ENCODE peak calls at places on chromosomes 4 and X, in eight cellular contexts. One of them, this sample, is unnamed.

GRCh38 chr4:143382539-143382938 is 45.9 kb downstream of the GAB1 start:
- DNase-seq in fibroblast of lung: peak; percentile 59
- DNase-seq in heart left ventricle: no peak
- DNase-seq in AG04450: no peak
- DNase-seq in fibroblast of villous mesenchyme: peak; percentile 50
- DNase-seq in upper lobe of right lung: no peak
- DNase-seq in CD4-positive, alpha-beta T cell: no peak
- DNase-seq in lower lobe of right lung: no peak
- DNase-seq in this sample: no peak

GRCh38 chr4:11546391-11547160 is 117.9 kb upstream of the HS3ST1 start:
- DNase-seq in fibroblast of lung: no peak
- DNase-seq in heart left ventricle: no peak
- DNase-seq in AG04450: no peak
- DNase-seq in fibroblast of villous mesenchyme: no peak
- DNase-seq in upper lobe of right lung: no peak
- DNase-seq in CD4-positive, alpha-beta T cell: no peak
- DNase-seq in lower lobe of right lung: no peak
- DNase-seq in this sample: no peak

GRCh38 chrX:330726-331144 is 12.1 kb upstream of the GTPBP6 start:
- DNase-seq in fibroblast of lung: no peak
- DNase-seq in heart left ventricle: no peak
- DNase-seq in AG04450: no peak
- DNase-seq in fibroblast of villous mesenchyme: no peak
- DNase-seq in upper lobe of right lung: no peak
- DNase-seq in CD4-positive, alpha-beta T cell: no peak
- DNase-seq in lower lobe of right lung: peak; percentile 41
- DNase-seq in this sample: no peak

GRCh38 chr4:123631699-123632098 is 235.1 kb downstream of the SPRY1 start:
- DNase-seq in fibroblast of lung: peak; percentile 32
- DNase-seq in heart left ventricle: no peak
- DNase-seq in AG04450: no peak
- DNase-seq in fibroblast of villous mesenchyme: peak; percentile 47
- DNase-seq in upper lobe of right lung: no peak
- DNase-seq in CD4-positive, alpha-beta T cell: no peak
- DNase-seq in lower lobe of right lung: no peak
- DNase-seq in this sample: peak; percentile 19

GRCh38 chr4:513327-513726 is 14.3 kb downstream of the PIGG start:
- DNase-seq in fibroblast of lung: no peak
- DNase-seq in heart left ventricle: no peak
- DNase-seq in AG04450: no peak
- DNase-seq in fibroblast of villous mesenchyme: no peak
- DNase-seq in upper lobe of right lung: no peak
- DNase-seq in CD4-positive, alpha-beta T cell: no peak
- DNase-seq in lower lobe of right lung: no peak
- DNase-seq in this sample: no peak

GRCh38 chr4:113012776-113013175 is 36.7 kb upstream of the ANK2 start:
- DNase-seq in fibroblast of lung: peak; percentile 10
- DNase-seq in heart left ventricle: no peak
- DNase-seq in AG04450: no peak
- DNase-seq in fibroblast of villous mesenchyme: peak; percentile 19
- DNase-seq in upper lobe of right lung: no peak
- DNase-seq in CD4-positive, alpha-beta T cell: no peak
- DNase-seq in lower lobe of right lung: no peak
- DNase-seq in this sample: no peak

GRCh38 chr4:37243722-37244582 is 591 bp upstream of the NWD2 start:
- DNase-seq in fibroblast of lung: peak; percentile 0
- DNase-seq in heart left ventricle: no peak
- DNase-seq in AG04450: no peak
- DNase-seq in fibroblast of villous mesenchyme: no peak
- DNase-seq in upper lobe of right lung: no peak
- DNase-seq in CD4-positive, alpha-beta T cell: no peak
- DNase-seq in lower lobe of right lung: peak; percentile 29
- DNase-seq in this sample: no peak

GRCh38 chr4:56215901-56216300 is 171.4 kb downstream of the AASDH start:
- DNase-seq in fibroblast of lung: peak; percentile 83
- DNase-seq in heart left ventricle: no peak
- DNase-seq in AG04450: no peak
- DNase-seq in fibroblast of villous mesenchyme: peak; percentile 44
- DNase-seq in upper lobe of right lung: no peak
- DNase-seq in CD4-positive, alpha-beta T cell: no peak
- DNase-seq in lower lobe of right lung: no peak
- DNase-seq in this sample: peak; percentile 60

GRCh38 chrX:107629533-107629909 is 1.2 kb downstream of the PRPS1 start:
- DNase-seq in fibroblast of lung: peak; percentile 39
- DNase-seq in heart left ventricle: no peak
- DNase-seq in AG04450: no peak
- DNase-seq in fibroblast of villous mesenchyme: peak; percentile 40
- DNase-seq in upper lobe of right lung: no peak
- DNase-seq in CD4-positive, alpha-beta T cell: no peak
- DNase-seq in lower lobe of right lung: no peak
- DNase-seq in this sample: peak; percentile 3

GRCh38 chrX:101430457-101431078 is 22.5 kb downstream of the HNRNPH2 start:
- DNase-seq in fibroblast of lung: peak; percentile 63
- DNase-seq in heart left ventricle: no peak
- DNase-seq in AG04450: no peak
- DNase-seq in fibroblast of villous mesenchyme: peak; percentile 66
- DNase-seq in upper lobe of right lung: no peak
- DNase-seq in CD4-positive, alpha-beta T cell: no peak
- DNase-seq in lower lobe of right lung: no peak
- DNase-seq in this sample: no peak

GRCh38 chr4:139099366-139099982 is 77.5 kb downstream of the ELF2 start:
- DNase-seq in fibroblast of lung: peak; percentile 72
- DNase-seq in heart left ventricle: peak; percentile 70
- DNase-seq in AG04450: peak; percentile 63
- DNase-seq in fibroblast of villous mesenchyme: peak; percentile 85
- DNase-seq in upper lobe of right lung: no peak
- DNase-seq in CD4-positive, alpha-beta T cell: peak; percentile 59
- DNase-seq in lower lobe of right lung: no peak
- DNase-seq in this sample: peak; percentile 59

GRCh38 chr4:58465031-58465430 is 1354.8 kb upstream of the IGFBP7 start:
- DNase-seq in fibroblast of lung: no peak
- DNase-seq in heart left ventricle: no peak
- DNase-seq in AG04450: no peak
- DNase-seq in fibroblast of villous mesenchyme: no peak
- DNase-seq in upper lobe of right lung: no peak
- DNase-seq in CD4-positive, alpha-beta T cell: no peak
- DNase-seq in lower lobe of right lung: no peak
- DNase-seq in this sample: no peak

GRCh38 chr4:13524504-13525243 is 19.6 kb downstream of the NKX3-2 start:
- DNase-seq in fibroblast of lung: peak; percentile 73
- DNase-seq in heart left ventricle: no peak
- DNase-seq in AG04450: no peak
- DNase-seq in fibroblast of villous mesenchyme: peak; percentile 17
- DNase-seq in upper lobe of right lung: no peak
- DNase-seq in CD4-positive, alpha-beta T cell: no peak
- DNase-seq in lower lobe of right lung: no peak
- DNase-seq in this sample: no peak

GRCh38 chr4:108529984-108530901 is 90.1 kb upstream of the RPL34 start:
- DNase-seq in fibroblast of lung: no peak
- DNase-seq in heart left ventricle: no peak
- DNase-seq in AG04450: no peak
- DNase-seq in fibroblast of villous mesenchyme: no peak
- DNase-seq in upper lobe of right lung: no peak
- DNase-seq in CD4-positive, alpha-beta T cell: no peak
- DNase-seq in lower lobe of right lung: no peak
- DNase-seq in this sample: no peak

GRCh38 chr4:106986486-106986885 is 49.6 kb downstream of the DKK2 start:
- DNase-seq in fibroblast of lung: peak; percentile 55
- DNase-seq in heart left ventricle: no peak
- DNase-seq in AG04450: no peak
- DNase-seq in fibroblast of villous mesenchyme: peak; percentile 11
- DNase-seq in upper lobe of right lung: no peak
- DNase-seq in CD4-positive, alpha-beta T cell: no peak
- DNase-seq in lower lobe of right lung: no peak
- DNase-seq in this sample: no peak

GRCh38 chr4:134666640-134667039 is 465.1 kb upstream of the PABPC4L start:
- DNase-seq in fibroblast of lung: no peak
- DNase-seq in heart left ventricle: no peak
- DNase-seq in AG04450: no peak
- DNase-seq in fibroblast of villous mesenchyme: no peak
- DNase-seq in upper lobe of right lung: no peak
- DNase-seq in CD4-positive, alpha-beta T cell: no peak
- DNase-seq in lower lobe of right lung: no peak
- DNase-seq in this sample: no peak

GRCh38 chrX:66004928-66005831 is 34.7 kb downstream of the VSIG4 start:
- DNase-seq in fibroblast of lung: no peak
- DNase-seq in heart left ventricle: no peak
- DNase-seq in AG04450: no peak
- DNase-seq in fibroblast of villous mesenchyme: no peak
- DNase-seq in upper lobe of right lung: no peak
- DNase-seq in CD4-positive, alpha-beta T cell: no peak
- DNase-seq in lower lobe of right lung: no peak
- DNase-seq in this sample: no peak

GRCh38 chrX:130091976-130092522 is 18.2 kb downstream of the ELF4 start:
- DNase-seq in fibroblast of lung: no peak
- DNase-seq in heart left ventricle: no peak
- DNase-seq in AG04450: no peak
- DNase-seq in fibroblast of villous mesenchyme: no peak
- DNase-seq in upper lobe of right lung: peak; percentile 80
- DNase-seq in CD4-positive, alpha-beta T cell: peak; percentile 82
- DNase-seq in lower lobe of right lung: peak; percentile 78
- DNase-seq in this sample: no peak

GRCh38 chr4:39054497-39054896 is 7.5 kb upstream of the KLHL5 start:
- DNase-seq in fibroblast of lung: no peak
- DNase-seq in heart left ventricle: no peak
- DNase-seq in AG04450: no peak
- DNase-seq in fibroblast of villous mesenchyme: peak; percentile 7
- DNase-seq in upper lobe of right lung: no peak
- DNase-seq in CD4-positive, alpha-beta T cell: no peak
- DNase-seq in lower lobe of right lung: no peak
- DNase-seq in this sample: no peak

GRCh38 chr4:156598138-156598681 is 373.4 kb downstream of the PDGFC start:
- DNase-seq in fibroblast of lung: peak; percentile 89
- DNase-seq in heart left ventricle: no peak
- DNase-seq in AG04450: peak; percentile 24
- DNase-seq in fibroblast of villous mesenchyme: peak; percentile 68
- DNase-seq in upper lobe of right lung: no peak
- DNase-seq in CD4-positive, alpha-beta T cell: no peak
- DNase-seq in lower lobe of right lung: peak; percentile 26
- DNase-seq in this sample: no peak

GRCh38 chr4:68264875-68265565 is 19.5 kb upstream of the TMPRSS11B start:
- DNase-seq in fibroblast of lung: no peak
- DNase-seq in heart left ventricle: no peak
- DNase-seq in AG04450: no peak
- DNase-seq in fibroblast of villous mesenchyme: no peak
- DNase-seq in upper lobe of right lung: no peak
- DNase-seq in CD4-positive, alpha-beta T cell: no peak
- DNase-seq in lower lobe of right lung: no peak
- DNase-seq in this sample: no peak

DNA sequence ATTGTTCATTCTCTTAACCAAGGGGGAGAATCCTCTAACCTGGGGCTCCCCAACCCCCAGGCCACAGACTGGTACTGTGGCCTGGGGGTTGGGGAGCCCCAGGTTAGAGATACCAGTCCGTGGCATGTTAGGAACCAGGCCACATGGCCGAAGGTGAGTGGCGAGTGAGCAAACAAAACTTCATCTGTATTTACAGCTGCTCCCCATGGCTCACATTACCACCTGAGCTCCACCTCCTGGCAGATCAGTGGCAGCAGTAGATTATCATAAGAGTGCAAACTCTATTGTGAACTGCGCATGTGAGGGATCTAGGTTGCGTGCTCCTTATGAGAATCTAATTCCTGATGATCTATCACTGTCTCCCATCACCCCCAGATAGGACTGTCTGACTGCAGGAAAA is 957.2 kb upstream of the PRKX start:
- DNase-seq in fibroblast of lung: no peak
- DNase-seq in heart left ventricle: no peak
- DNase-seq in AG04450: no peak
- DNase-seq in fibroblast of villous mesenchyme: no peak
- DNase-seq in upper lobe of right lung: no peak
- DNase-seq in CD4-positive, alpha-beta T cell: no peak
- DNase-seq in lower lobe of right lung: no peak
- DNase-seq in this sample: no peak
- TF ChIP-seq CTCF in fibroblast of lung: no peak
- TF ChIP-seq CTCF in heart left ventricle: no peak
- TF ChIP-seq CTCF in AG04450: no peak
- TF ChIP-seq CTCF in fibroblast of villous mesenchyme: no peak
- TF ChIP-seq CTCF in upper lobe of right lung: no peak
- TF ChIP-seq CTCF in CD4-positive, alpha-beta T cell: no peak
- TF ChIP-seq CTCF in lower lobe of right lung: no peak
- TF ChIP-seq CTCF in this sample: no peak

DNA sequence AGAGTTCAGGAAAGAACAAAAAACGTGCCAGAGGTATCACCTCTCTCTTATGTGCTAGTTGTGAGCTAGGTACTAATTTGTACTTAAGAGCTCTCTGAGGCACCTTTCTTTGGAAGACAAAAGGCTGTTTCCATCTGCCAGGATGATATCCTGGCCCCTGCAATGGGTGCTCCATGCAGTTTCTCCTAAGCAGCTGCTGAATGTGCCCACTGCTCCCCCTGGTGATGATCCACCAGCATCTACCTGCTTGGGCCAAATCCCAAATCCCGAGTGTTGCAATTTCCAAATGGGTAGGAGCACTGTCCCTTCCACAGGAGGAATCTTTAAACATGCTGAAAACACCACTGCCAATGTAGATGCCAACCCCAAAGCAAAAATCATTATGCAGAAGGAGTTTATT is 69.4 kb upstream of the C4orf50 start:
- DNase-seq in fibroblast of lung: peak; percentile 11
- DNase-seq in heart left ventricle: no peak
- DNase-seq in AG04450: no peak
- DNase-seq in fibroblast of villous mesenchyme: peak; percentile 16
- DNase-seq in upper lobe of right lung: no peak
- DNase-seq in CD4-positive, alpha-beta T cell: no peak
- DNase-seq in lower lobe of right lung: no peak
- DNase-seq in this sample: peak; percentile 15
- TF ChIP-seq CTCF in fibroblast of lung: no peak
- TF ChIP-seq CTCF in heart left ventricle: peak; percentile 33
- TF ChIP-seq CTCF in AG04450: peak; percentile 42
- TF ChIP-seq CTCF in fibroblast of villous mesenchyme: peak; percentile 36
- TF ChIP-seq CTCF in upper lobe of right lung: peak; percentile 40
- TF ChIP-seq CTCF in CD4-positive, alpha-beta T cell: no peak
- TF ChIP-seq CTCF in lower lobe of right lung: peak; percentile 37
- TF ChIP-seq CTCF in this sample: peak; percentile 19

DNA sequence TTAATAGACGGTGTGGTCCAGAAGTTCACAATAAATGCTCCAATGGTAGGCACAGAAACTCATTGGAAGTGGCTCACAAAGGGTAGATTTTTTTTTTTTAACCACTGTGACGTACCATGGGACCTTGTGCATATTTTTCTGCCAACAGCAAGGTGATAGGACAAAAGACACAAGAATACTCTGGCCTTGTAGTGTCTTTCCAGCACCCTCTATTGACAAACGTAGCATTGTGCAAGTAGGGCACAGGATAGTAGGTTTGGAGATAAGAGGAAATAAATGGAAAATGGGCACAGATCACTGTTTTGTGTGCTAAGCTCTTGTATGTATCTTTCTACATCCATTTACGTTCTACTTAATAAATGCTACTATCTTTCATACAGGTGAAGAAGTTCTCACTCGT is 2054.9 kb downstream of the PCDH7 start:
- DNase-seq in fibroblast of lung: peak; percentile 0
- DNase-seq in heart left ventricle: no peak
- DNase-seq in AG04450: no peak
- DNase-seq in fibroblast of villous mesenchyme: no peak
- DNase-seq in upper lobe of right lung: no peak
- DNase-seq in CD4-positive, alpha-beta T cell: no peak
- DNase-seq in lower lobe of right lung: no peak
- DNase-seq in this sample: no peak
- TF ChIP-seq CTCF in fibroblast of lung: peak; percentile 58
- TF ChIP-seq CTCF in heart left ventricle: no peak
- TF ChIP-seq CTCF in AG04450: no peak
- TF ChIP-seq CTCF in fibroblast of villous mesenchyme: no peak
- TF ChIP-seq CTCF in upper lobe of right lung: peak; percentile 47
- TF ChIP-seq CTCF in CD4-positive, alpha-beta T cell: no peak
- TF ChIP-seq CTCF in lower lobe of right lung: peak; percentile 34
- TF ChIP-seq CTCF in this sample: no peak

GRCh38 chrX:125131146-125131545 is 188.5 kb upstream of the TEX13C start:
- DNase-seq in fibroblast of lung: no peak
- DNase-seq in heart left ventricle: no peak
- DNase-seq in AG04450: no peak
- DNase-seq in fibroblast of villous mesenchyme: no peak
- DNase-seq in upper lobe of right lung: no peak
- DNase-seq in CD4-positive, alpha-beta T cell: no peak
- DNase-seq in lower lobe of right lung: no peak
- DNase-seq in this sample: peak; percentile 14
- TF ChIP-seq CTCF in fibroblast of lung: no peak
- TF ChIP-seq CTCF in heart left ventricle: no peak
- TF ChIP-seq CTCF in AG04450: no peak
- TF ChIP-seq CTCF in fibroblast of villous mesenchyme: no peak
- TF ChIP-seq CTCF in upper lobe of right lung: peak; percentile 15
- TF ChIP-seq CTCF in CD4-positive, alpha-beta T cell: no peak
- TF ChIP-seq CTCF in lower lobe of right lung: peak; percentile 21
- TF ChIP-seq CTCF in this sample: no peak